ENCODE peak calls at places on chromosomes 3 and 15, in four cellular contexts. I, M, B and N are unnamed samples.
A peak's percentile ranks its signal among the peaks of the same experiment; 100 is the strongest.

GRCh38 chr3:50405249-50405648 is 45.9 kb upstream of the TMEM115 start:
- DNase-seq in M (no peak), B (no peak), I (peak; percentile 56), N (no peak)

GRCh38 chr15:46636220-46636619 is 1001.4 kb downstream of the SQOR start:
- DNase-seq in M (no peak), I (peak; percentile 11), B (no peak), N (no peak)

GRCh38 chr15:22735781-22736180 is 50.7 kb upstream of the NIPA1 start:
- DNase-seq in B (no peak), M (no peak), I (no peak), N (no peak)

GRCh38 chr3:159937561-159937960 is 51.1 kb upstream of the IL12A start:
- DNase-seq in B (no peak), I (no peak), M (no peak), N (no peak)

GRCh38 chr3:12948891-12949711 is 107.7 kb upstream of the RPL32 start:
- DNase-seq in I (no peak), M (no peak), B (no peak), N (peak; percentile 68)

GRCh38 chr3:157075693-157076420 is 84.1 kb downstream of the CCNL1 start:
- DNase-seq in I (no peak), B (no peak), M (no peak), N (no peak)

GRCh38 chr3:105647047-105647446 is 221.8 kb downstream of the CBLB start:
- DNase-seq in B (no peak), I (peak; percentile 91), M (peak; percentile 5), N (peak; percentile 76)

GRCh38 chr15:56052389-56053045 is 59.1 kb upstream of the NEDD4 start:
- DNase-seq in I (peak; percentile 58), B (no peak), M (no peak), N (peak; percentile 16)

GRCh38 chr3:38588995-38589937 is 60.2 kb downstream of the SCN5A start:
- DNase-seq in I (no peak), M (no peak), B (peak; percentile 2), N (no peak)

GRCh38 chr15:69712999-69713398 is 260.4 kb downstream of the RPLP1 start:
- DNase-seq in M (no peak), B (no peak), I (no peak), N (peak; percentile 35)

GRCh38 chr3:50539887-50540286 is 27.7 kb downstream of the C3orf18 start:
- DNase-seq in B (no peak), M (no peak), I (no peak), N (no peak)

GRCh38 chr3:71064288-71064975 is 519.1 kb downstream of the FOXP1 start:
- DNase-seq in M (no peak), B (peak; percentile 50), I (peak; percentile 44), N (peak; percentile 39)

GRCh38 chr3:64867204-64867603 is 179.4 kb upstream of the ADAMTS9 start:
- DNase-seq in I (no peak), M (no peak), B (no peak), N (no peak)

GRCh38 chr3:179811321-179812095 is 158.7 kb downstream of the USP13 start:
- DNase-seq in B (peak; percentile 23), M (peak; percentile 43), I (peak; percentile 82), N (peak; percentile 69)

GRCh38 chr15:40115670-40116093 is 7.0 kb upstream of the BMF start:
- DNase-seq in I (peak; percentile 43), M (no peak), B (no peak), N (peak; percentile 89)

GRCh38 chr3:77546246-77546645 is 506.3 kb downstream of the ROBO2 start:
- DNase-seq in B (no peak), M (no peak), I (no peak), N (no peak)

GRCh38 chr15:70427531-70428120 is 329.9 kb upstream of the TLE3 start:
- DNase-seq in B (no peak), M (no peak), I (peak; percentile 79), N (no peak)

GRCh38 chr15:69472575-69472974 is 20.0 kb downstream of the RPLP1 start:
- DNase-seq in I (no peak), M (no peak), B (no peak), N (no peak)

GRCh38 chr3:126358038-126358815 is 1.0 kb upstream of the KLF15 start:
- DNase-seq in M (peak; percentile 13), I (peak; percentile 43), B (no peak), N (no peak)